ENCODE peak calls at places on chromosomes 5 and 9, in seven cellular contexts. Y is IMR-90, X is H1, Z is mesenchymal stem cell, J is neuronal stem cell, W is mesendoderm, D is trophoblast cell. F is an unnamed sample.

GRCh38 chr5:11588803-11589202 is 315.4 kb downstream of the CTNND2 start:
- DNase-seq in Y (no peak), X (peak), Z (no peak), J (peak), W (peak), D (no peak), F (peak)

GRCh38 chr5:151881626-151882225 is 42.9 kb downstream of the GLRA1 start:
- DNase-seq in Y (no peak), X (no peak), Z (no peak), J (no peak), W (no peak), D (no peak), F (no peak)

GRCh38 chr9:134422301-134422700 is 96.0 kb downstream of the RXRA start:
- DNase-seq in Y (no peak), X (no peak), Z (no peak), J (no peak), W (peak), D (peak), F (no peak)

GRCh38 chr9:111833941-111834340 is 39.2 kb upstream of the SHOC1 start:
- DNase-seq in Y (peak), X (no peak), Z (peak), J (no peak), W (no peak), D (peak), F (no peak)

GRCh38 chr9:74642376-74642775 is 145.2 kb downstream of the RORB start:
- DNase-seq in Y (no peak), X (no peak), Z (no peak), J (no peak), W (no peak), D (no peak), F (no peak)

GRCh38 chr5:72377920-72378635 is 57.9 kb downstream of the PTCD2 start:
- DNase-seq in Y (no peak), X (no peak), Z (no peak), J (no peak), W (no peak), D (no peak), F (no peak)

GRCh38 chr9:108688051-108688450 is 167.7 kb downstream of the ACTL7B start:
- DNase-seq in Y (no peak), X (no peak), Z (no peak), J (no peak), W (no peak), D (peak), F (no peak)

GRCh38 chr9:7266911-7267555 is 509.3 kb downstream of the KDM4C start:
- DNase-seq in Y (no peak), X (no peak), Z (no peak), J (peak), W (no peak), D (no peak), F (no peak)

GRCh38 chr9:121652037-121652837 is 803 bp downstream of the DAB2IP start:
- DNase-seq in Y (no peak), X (no peak), Z (peak), J (no peak), W (peak), D (peak), F (peak)

GRCh38 chr5:53092242-53092641 is 17.3 kb downstream of the MOCS2 start:
- DNase-seq in Y (no peak), X (no peak), Z (no peak), J (no peak), W (no peak), D (no peak), F (no peak)

GRCh38 chr9:133286523-133286922 is 11.5 kb upstream of the ABO start:
- DNase-seq in Y (no peak), X (no peak), Z (no peak), J (no peak), W (no peak), D (no peak), F (no peak)

GRCh38 chr9:104906441-104907277 is 21.3 kb downstream of the ABCA1 start:
- DNase-seq in Y (peak), X (no peak), Z (peak), J (no peak), W (no peak), D (no peak), F (no peak)

DNA sequence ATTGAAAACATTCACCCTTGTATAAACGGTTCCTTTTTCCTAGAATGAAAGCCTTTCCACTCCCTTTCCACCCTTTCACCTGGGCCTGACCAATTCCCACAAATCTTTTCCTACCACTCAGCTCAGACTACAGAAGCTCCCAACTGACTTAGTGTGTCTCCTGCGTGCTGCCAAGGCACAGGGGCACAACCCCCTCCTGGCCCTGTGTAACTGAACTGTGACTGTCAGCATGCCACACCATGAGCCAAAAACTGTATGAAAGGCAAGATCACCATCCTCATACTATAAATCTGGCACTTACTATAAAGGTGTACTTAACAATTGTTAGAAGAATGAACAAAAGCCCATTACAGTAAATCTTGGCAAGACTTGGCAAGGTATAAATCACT is 11.5 kb downstream of the NOL8 start:
- DNase-seq in Y (no peak), X (no peak), Z (no peak), J (no peak), W (no peak), D (no peak), F (no peak)
- H3K27ac ChIP-seq in Y (no peak), X (no peak), Z (no peak), J (no peak), W (no peak), D (no peak), F (no peak)

DNA sequence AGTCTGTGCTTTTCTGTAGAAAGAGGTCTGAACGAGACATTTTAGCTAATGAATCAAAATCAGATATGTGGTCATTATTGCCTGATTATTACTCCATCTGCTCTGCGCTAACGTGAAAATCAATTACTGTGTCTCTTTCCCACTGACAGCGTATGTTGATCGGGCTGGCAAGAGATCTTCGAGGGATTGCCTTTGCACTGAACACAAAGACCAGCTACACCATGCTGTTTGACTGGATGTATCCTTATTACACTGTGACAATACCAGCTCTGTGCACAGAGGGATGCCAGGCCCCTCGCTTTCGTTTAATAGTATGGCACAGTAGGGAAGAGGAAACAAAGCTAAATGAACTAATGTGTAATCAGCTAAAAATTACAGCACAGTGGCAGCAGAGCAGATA is 103.7 kb upstream of the TLX3 start:
- DNase-seq in Y (no peak), X (no peak), Z (no peak), J (peak), W (peak), D (no peak), F (no peak)
- H2BK5ac ChIP-seq in Y (no peak), X (no peak), Z (no peak), J (no peak), W (no peak), D (no peak), F (no peak)

GRCh38 chr5:57407391-57407790 is 75.2 kb downstream of the ACTBL2 start:
- DNase-seq in Y (no peak), X (no peak), Z (no peak), J (no peak), W (no peak), D (no peak), F (no peak)

GRCh38 chr5:57408714-57409113 is 73.9 kb downstream of the ACTBL2 start:
- DNase-seq in Y (peak), X (no peak), Z (peak), J (no peak), W (no peak), D (no peak), F (no peak)

GRCh38 chr5:57406591-57406990 is 76.0 kb downstream of the ACTBL2 start:
- DNase-seq in Y (no peak), X (no peak), Z (no peak), J (no peak), W (no peak), D (no peak), F (no peak)

GRCh38 chr5:57408285-57408684 is 74.3 kb downstream of the ACTBL2 start:
- DNase-seq in Y (no peak), X (no peak), Z (no peak), J (no peak), W (no peak), D (peak), F (no peak)

GRCh38 chr5:57405984-57406383 is 76.6 kb downstream of the ACTBL2 start:
- DNase-seq in Y (peak), X (no peak), Z (no peak), J (no peak), W (no peak), D (no peak), F (no peak)
- H3K27ac ChIP-seq in Y (peak), X (no peak), Z (no peak), J (no peak), W (no peak), D (no peak), F (no peak)

DNA sequence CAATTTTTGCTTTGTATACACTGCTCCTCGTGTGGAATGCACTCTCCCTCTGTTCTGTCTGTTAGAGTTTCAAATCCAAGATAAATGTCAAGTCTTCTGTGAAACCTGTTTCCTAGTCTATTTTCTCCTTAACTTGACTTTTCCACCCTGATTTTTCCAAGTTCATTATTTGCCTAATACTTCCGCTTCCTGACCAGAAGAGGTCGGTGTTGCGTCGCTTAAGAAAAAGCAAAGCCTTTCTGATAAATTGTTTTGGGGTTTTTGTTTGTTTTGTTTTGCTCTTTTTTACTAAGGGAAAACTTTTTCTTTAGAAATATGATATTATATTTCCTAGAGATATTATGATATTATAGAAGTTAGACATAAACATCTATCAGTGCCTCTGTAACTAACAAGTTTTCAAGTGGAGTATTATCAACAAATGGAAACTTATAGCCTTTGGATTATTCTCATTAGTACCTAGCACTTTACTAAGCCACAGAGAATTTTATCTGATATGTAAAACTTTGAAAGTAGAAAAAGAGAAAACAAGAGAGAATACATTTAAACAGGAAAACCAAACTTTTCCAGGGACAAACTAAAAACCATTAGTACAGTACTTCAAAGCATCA is 55.8 kb downstream of the PHAX start:
- DNase-seq in Y (peak), X (no peak), Z (peak), J (peak), W (peak), D (peak), F (no peak)
- H2BK5ac ChIP-seq in Y (no peak), X (no peak), Z (no peak), J (no peak), W (no peak), D (no peak), F (no peak)

GRCh38 chr9:136861874-136862457 is 4.1 kb downstream of the EDF1 start:
- DNase-seq in Y (no peak), X (no peak), Z (no peak), J (no peak), W (no peak), D (no peak), F (no peak)

GRCh38 chr9:136859821-136860269 is 6.3 kb downstream of the EDF1 start:
- DNase-seq in Y (no peak), X (no peak), Z (no peak), J (no peak), W (no peak), D (no peak), F (no peak)

GRCh38 chr9:136860933-136861873 is 4.9 kb downstream of the EDF1 start:
- DNase-seq in Y (no peak), X (no peak), Z (no peak), J (no peak), W (no peak), D (no peak), F (no peak)

GRCh38 chr9:136858844-136859757 is 7.0 kb downstream of the MAMDC4 start:
- DNase-seq in Y (peak), X (no peak), Z (no peak), J (no peak), W (no peak), D (no peak), F (no peak)

GRCh38 chr9:136860529-136860928 is 5.6 kb downstream of the EDF1 start:
- DNase-seq in Y (no peak), X (no peak), Z (no peak), J (no peak), W (no peak), D (no peak), F (no peak)
- H3K27ac ChIP-seq in Y (no peak), X (no peak), Z (no peak), J (no peak), W (no peak), D (no peak), F (no peak)

DNA sequence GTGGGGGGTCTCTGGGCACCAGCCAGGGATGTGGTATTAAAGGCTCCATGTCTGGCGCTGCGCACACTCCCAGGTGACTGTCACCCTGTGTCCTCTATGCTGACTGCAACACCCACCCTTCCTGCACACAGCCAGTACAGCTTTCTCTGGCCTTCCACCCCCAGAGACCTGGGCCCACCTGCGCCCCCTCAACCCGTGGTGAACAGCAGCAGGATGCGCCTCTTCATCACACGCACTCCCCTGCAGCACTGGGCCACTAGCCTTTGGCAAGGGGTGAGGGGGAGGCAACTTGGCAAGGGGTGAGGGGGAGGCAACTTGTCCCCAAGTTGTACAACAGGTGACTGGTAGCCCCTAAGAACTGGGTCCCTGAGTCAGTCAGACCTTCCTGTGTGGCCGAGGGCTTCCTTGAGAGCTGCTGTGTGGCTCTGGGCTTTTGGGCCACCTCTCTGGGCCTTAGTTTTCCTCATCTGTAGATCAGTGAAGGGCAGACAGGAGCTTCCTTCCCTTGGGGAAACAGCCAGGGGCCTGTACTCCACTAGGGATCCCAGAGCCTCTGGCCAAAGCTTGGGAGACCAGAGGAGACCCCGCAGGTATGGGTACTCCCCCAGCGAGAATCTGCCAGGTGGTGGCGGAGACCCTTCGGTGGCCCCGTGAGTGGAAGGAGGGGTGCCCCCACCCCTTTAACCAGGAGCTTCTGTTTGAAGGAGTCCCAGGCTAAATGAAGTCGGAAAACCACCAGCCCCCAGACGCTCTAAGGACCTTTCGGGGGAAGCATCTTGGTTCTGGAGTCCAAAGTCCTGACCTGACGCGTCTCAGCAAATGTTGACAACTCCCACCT is 4.5 kb downstream of the CRAT start:
- DNase-seq in Y (no peak), X (no peak), Z (no peak), J (no peak), W (no peak), D (no peak), F (no peak)
- H2BK5ac ChIP-seq in Y (no peak), X (no peak), Z (no peak), J (no peak), W (no peak), D (no peak), F (no peak)